ENCODE peak calls at places on chromosomes 5 and 9, in six cellular contexts. S, F, K, N, B and T are unnamed samples.
A peak's percentile ranks its signal among the peaks of the same experiment; 100 is the strongest.

GRCh38 chr9:100401042-100401441 is 25.9 kb upstream of the MSANTD3 start:
- DNase-seq in S (no peak), F (no peak), K (no peak), N (no peak), B (no peak), T (no peak)

GRCh38 chr9:128728298-128728697 is 4.4 kb upstream of the ZDHHC12 start:
- DNase-seq in S (peak; percentile 5), F (no peak), K (no peak), N (no peak), B (no peak), T (no peak)

GRCh38 chr5:175382171-175382570 is 61.8 kb downstream of the DRD1 start:
- DNase-seq in S (no peak), F (no peak), K (no peak), N (no peak), B (peak; percentile 15), T (no peak)

GRCh38 chr5:179275941-179276837 is 69.1 kb downstream of the ADAMTS2 start:
- DNase-seq in S (no peak), F (no peak), K (peak; percentile 59), N (peak; percentile 83), B (peak; percentile 97), T (no peak)

GRCh38 chr5:372911-373709 is 51.6 kb downstream of the AHRR start:
- DNase-seq in S (no peak), F (no peak), K (no peak), N (peak; percentile 26), B (peak; percentile 70), T (no peak)

GRCh38 chr5:177475563-177476427 is 2.4 kb upstream of the DBN1 start:
- DNase-seq in S (no peak), F (no peak), K (no peak), N (no peak), B (no peak), T (no peak)

GRCh38 chr9:128337972-128338371 is 2.4 kb upstream of the SLC27A4 start:
- DNase-seq in S (no peak), F (no peak), K (no peak), N (no peak), B (no peak), T (no peak)

GRCh38 chr5:167998148-167998767 is 293.2 kb upstream of the WWC1 start:
- DNase-seq in S (no peak), F (no peak), K (no peak), N (no peak), B (peak; percentile 45), T (no peak)

GRCh38 chr9:114805670-114806551 is at the start of gene TNFSF15:
- DNase-seq in S (no peak), F (peak; percentile 43), K (peak; percentile 54), N (peak; percentile 28), B (no peak), T (peak; percentile 87)